ENCODE peak calls at places on chromosomes 5 and 9, in ten cellular contexts. One of them, this sample, is unnamed.

GRCh38 chr5:55151923-55152842 is 7.8 kb upstream of the GPX8 start:
- DNase-seq in anterior cingulate cortex: no peak
- DNase-seq in stimulated activated CD4-positive, alpha-beta T cell treated with anti-CD3 and anti-CD28 coated beads, Interleukin-4, amount 100 ng/mL, for 1 hour: no peak
- DNase-seq in Ammon's horn: no peak
- DNase-seq in LNCaP clone FGC: no peak
- DNase-seq in PC-3: peak; percentile 75
- DNase-seq in activated CD8-positive, alpha-beta T cell treated with anti-CD3 and anti-CD28 coated beads for 36 hours: no peak
- DNase-seq in stimulated activated CD8-positive, alpha-beta memory T cell treated with anti-CD3 and anti-CD28 coated beads, Interleukin-4, amount 100 ng/mL, for 24 hours: no peak
- DNase-seq in RWPE1: peak; percentile 87
- DNase-seq in NCI-H1105 treated with DMSO at 0.1 percent for 48 hours: no peak
- DNase-seq in this sample: no peak

GRCh38 chr5:54844905-54845566 is 140.4 kb downstream of the ESM1 start:
- DNase-seq in anterior cingulate cortex: no peak
- DNase-seq in stimulated activated CD4-positive, alpha-beta T cell treated with anti-CD3 and anti-CD28 coated beads, Interleukin-4, amount 100 ng/mL, for 1 hour: no peak
- DNase-seq in Ammon's horn: peak; percentile 13
- DNase-seq in LNCaP clone FGC: no peak
- DNase-seq in PC-3: peak; percentile 62
- DNase-seq in activated CD8-positive, alpha-beta T cell treated with anti-CD3 and anti-CD28 coated beads for 36 hours: no peak
- DNase-seq in stimulated activated CD8-positive, alpha-beta memory T cell treated with anti-CD3 and anti-CD28 coated beads, Interleukin-4, amount 100 ng/mL, for 24 hours: no peak
- DNase-seq in RWPE1: no peak
- DNase-seq in NCI-H1105 treated with DMSO at 0.1 percent for 48 hours: peak; percentile 37
- DNase-seq in this sample: no peak

GRCh38 chr5:51632794-51633193 is 249.5 kb downstream of the ISL1 start:
- DNase-seq in anterior cingulate cortex: no peak
- DNase-seq in stimulated activated CD4-positive, alpha-beta T cell treated with anti-CD3 and anti-CD28 coated beads, Interleukin-4, amount 100 ng/mL, for 1 hour: no peak
- DNase-seq in Ammon's horn: peak; percentile 31
- DNase-seq in LNCaP clone FGC: no peak
- DNase-seq in PC-3: peak; percentile 60
- DNase-seq in activated CD8-positive, alpha-beta T cell treated with anti-CD3 and anti-CD28 coated beads for 36 hours: no peak
- DNase-seq in stimulated activated CD8-positive, alpha-beta memory T cell treated with anti-CD3 and anti-CD28 coated beads, Interleukin-4, amount 100 ng/mL, for 24 hours: no peak
- DNase-seq in RWPE1: no peak
- DNase-seq in NCI-H1105 treated with DMSO at 0.1 percent for 48 hours: peak; percentile 54
- DNase-seq in this sample: no peak

GRCh38 chr9:129838707-129839259 is 3.5 kb downstream of the USP20 start:
- DNase-seq in anterior cingulate cortex: no peak
- DNase-seq in stimulated activated CD4-positive, alpha-beta T cell treated with anti-CD3 and anti-CD28 coated beads, Interleukin-4, amount 100 ng/mL, for 1 hour: no peak
- DNase-seq in Ammon's horn: no peak
- DNase-seq in LNCaP clone FGC: no peak
- DNase-seq in PC-3: peak; percentile 91
- DNase-seq in activated CD8-positive, alpha-beta T cell treated with anti-CD3 and anti-CD28 coated beads for 36 hours: peak; percentile 72
- DNase-seq in stimulated activated CD8-positive, alpha-beta memory T cell treated with anti-CD3 and anti-CD28 coated beads, Interleukin-4, amount 100 ng/mL, for 24 hours: no peak
- DNase-seq in RWPE1: peak; percentile 84
- DNase-seq in NCI-H1105 treated with DMSO at 0.1 percent for 48 hours: no peak
- DNase-seq in this sample: no peak

GRCh38 chr5:59760798-59761348 is 132.7 kb downstream of the PDE4D start:
- DNase-seq in anterior cingulate cortex: no peak
- DNase-seq in stimulated activated CD4-positive, alpha-beta T cell treated with anti-CD3 and anti-CD28 coated beads, Interleukin-4, amount 100 ng/mL, for 1 hour: no peak
- DNase-seq in Ammon's horn: no peak
- DNase-seq in LNCaP clone FGC: no peak
- DNase-seq in PC-3: peak; percentile 60
- DNase-seq in activated CD8-positive, alpha-beta T cell treated with anti-CD3 and anti-CD28 coated beads for 36 hours: peak; percentile 59
- DNase-seq in stimulated activated CD8-positive, alpha-beta memory T cell treated with anti-CD3 and anti-CD28 coated beads, Interleukin-4, amount 100 ng/mL, for 24 hours: no peak
- DNase-seq in RWPE1: peak; percentile 38
- DNase-seq in NCI-H1105 treated with DMSO at 0.1 percent for 48 hours: no peak
- DNase-seq in this sample: no peak

GRCh38 chr9:4987996-4988421 is 2.9 kb downstream of the JAK2 start:
- DNase-seq in anterior cingulate cortex: peak; percentile 19
- DNase-seq in stimulated activated CD4-positive, alpha-beta T cell treated with anti-CD3 and anti-CD28 coated beads, Interleukin-4, amount 100 ng/mL, for 1 hour: peak; percentile 15
- DNase-seq in Ammon's horn: peak; percentile 73
- DNase-seq in LNCaP clone FGC: no peak
- DNase-seq in PC-3: peak; percentile 77
- DNase-seq in activated CD8-positive, alpha-beta T cell treated with anti-CD3 and anti-CD28 coated beads for 36 hours: peak; percentile 67
- DNase-seq in stimulated activated CD8-positive, alpha-beta memory T cell treated with anti-CD3 and anti-CD28 coated beads, Interleukin-4, amount 100 ng/mL, for 24 hours: peak; percentile 14
- DNase-seq in RWPE1: no peak
- DNase-seq in NCI-H1105 treated with DMSO at 0.1 percent for 48 hours: peak; percentile 62
- DNase-seq in this sample: peak; percentile 35

GRCh38 chr5:4758550-4758949 is 381.6 kb upstream of the ADAMTS16 start:
- DNase-seq in anterior cingulate cortex: no peak
- DNase-seq in stimulated activated CD4-positive, alpha-beta T cell treated with anti-CD3 and anti-CD28 coated beads, Interleukin-4, amount 100 ng/mL, for 1 hour: no peak
- DNase-seq in Ammon's horn: no peak
- DNase-seq in LNCaP clone FGC: no peak
- DNase-seq in PC-3: no peak
- DNase-seq in activated CD8-positive, alpha-beta T cell treated with anti-CD3 and anti-CD28 coated beads for 36 hours: no peak
- DNase-seq in stimulated activated CD8-positive, alpha-beta memory T cell treated with anti-CD3 and anti-CD28 coated beads, Interleukin-4, amount 100 ng/mL, for 24 hours: no peak
- DNase-seq in RWPE1: no peak
- DNase-seq in NCI-H1105 treated with DMSO at 0.1 percent for 48 hours: peak; percentile 41
- DNase-seq in this sample: no peak

GRCh38 chr9:91720313-91720712 is 229.7 kb downstream of the ROR2 start:
- DNase-seq in anterior cingulate cortex: no peak
- DNase-seq in stimulated activated CD4-positive, alpha-beta T cell treated with anti-CD3 and anti-CD28 coated beads, Interleukin-4, amount 100 ng/mL, for 1 hour: no peak
- DNase-seq in Ammon's horn: no peak
- DNase-seq in LNCaP clone FGC: no peak
- DNase-seq in PC-3: no peak
- DNase-seq in activated CD8-positive, alpha-beta T cell treated with anti-CD3 and anti-CD28 coated beads for 36 hours: no peak
- DNase-seq in stimulated activated CD8-positive, alpha-beta memory T cell treated with anti-CD3 and anti-CD28 coated beads, Interleukin-4, amount 100 ng/mL, for 24 hours: no peak
- DNase-seq in RWPE1: peak; percentile 51
- DNase-seq in NCI-H1105 treated with DMSO at 0.1 percent for 48 hours: no peak
- DNase-seq in this sample: no peak

GRCh38 chr9:10009401-10009800 is 603.4 kb downstream of the PTPRD start:
- DNase-seq in anterior cingulate cortex: no peak
- DNase-seq in stimulated activated CD4-positive, alpha-beta T cell treated with anti-CD3 and anti-CD28 coated beads, Interleukin-4, amount 100 ng/mL, for 1 hour: no peak
- DNase-seq in Ammon's horn: no peak
- DNase-seq in LNCaP clone FGC: no peak
- DNase-seq in PC-3: no peak
- DNase-seq in activated CD8-positive, alpha-beta T cell treated with anti-CD3 and anti-CD28 coated beads for 36 hours: no peak
- DNase-seq in stimulated activated CD8-positive, alpha-beta memory T cell treated with anti-CD3 and anti-CD28 coated beads, Interleukin-4, amount 100 ng/mL, for 24 hours: no peak
- DNase-seq in RWPE1: no peak
- DNase-seq in NCI-H1105 treated with DMSO at 0.1 percent for 48 hours: no peak
- DNase-seq in this sample: no peak

GRCh38 chr9:71740199-71740598 is 28.1 kb downstream of the CEMIP2 start:
- DNase-seq in anterior cingulate cortex: no peak
- DNase-seq in stimulated activated CD4-positive, alpha-beta T cell treated with anti-CD3 and anti-CD28 coated beads, Interleukin-4, amount 100 ng/mL, for 1 hour: no peak
- DNase-seq in Ammon's horn: no peak
- DNase-seq in LNCaP clone FGC: no peak
- DNase-seq in PC-3: peak; percentile 30
- DNase-seq in activated CD8-positive, alpha-beta T cell treated with anti-CD3 and anti-CD28 coated beads for 36 hours: no peak
- DNase-seq in stimulated activated CD8-positive, alpha-beta memory T cell treated with anti-CD3 and anti-CD28 coated beads, Interleukin-4, amount 100 ng/mL, for 24 hours: no peak
- DNase-seq in RWPE1: no peak
- DNase-seq in NCI-H1105 treated with DMSO at 0.1 percent for 48 hours: no peak
- DNase-seq in this sample: no peak

GRCh38 chr5:125485003-125485641 is 738.7 kb upstream of the ZNF608 start:
- DNase-seq in anterior cingulate cortex: no peak
- DNase-seq in stimulated activated CD4-positive, alpha-beta T cell treated with anti-CD3 and anti-CD28 coated beads, Interleukin-4, amount 100 ng/mL, for 1 hour: no peak
- DNase-seq in Ammon's horn: peak; percentile 82
- DNase-seq in LNCaP clone FGC: peak; percentile 71
- DNase-seq in PC-3: peak; percentile 87
- DNase-seq in activated CD8-positive, alpha-beta T cell treated with anti-CD3 and anti-CD28 coated beads for 36 hours: no peak
- DNase-seq in stimulated activated CD8-positive, alpha-beta memory T cell treated with anti-CD3 and anti-CD28 coated beads, Interleukin-4, amount 100 ng/mL, for 24 hours: no peak
- DNase-seq in RWPE1: peak; percentile 92
- DNase-seq in NCI-H1105 treated with DMSO at 0.1 percent for 48 hours: peak; percentile 96
- DNase-seq in this sample: no peak

GRCh38 chr5:159451197-159452052 is 121.1 kb upstream of the IL12B start:
- DNase-seq in anterior cingulate cortex: no peak
- DNase-seq in stimulated activated CD4-positive, alpha-beta T cell treated with anti-CD3 and anti-CD28 coated beads, Interleukin-4, amount 100 ng/mL, for 1 hour: no peak
- DNase-seq in Ammon's horn: peak; percentile 74
- DNase-seq in LNCaP clone FGC: no peak
- DNase-seq in PC-3: peak; percentile 91
- DNase-seq in activated CD8-positive, alpha-beta T cell treated with anti-CD3 and anti-CD28 coated beads for 36 hours: no peak
- DNase-seq in stimulated activated CD8-positive, alpha-beta memory T cell treated with anti-CD3 and anti-CD28 coated beads, Interleukin-4, amount 100 ng/mL, for 24 hours: no peak
- DNase-seq in RWPE1: peak; percentile 93
- DNase-seq in NCI-H1105 treated with DMSO at 0.1 percent for 48 hours: no peak
- DNase-seq in this sample: no peak

GRCh38 chr5:138951986-138952735 is 77.0 kb upstream of the LRRTM2 start:
- DNase-seq in anterior cingulate cortex: no peak
- DNase-seq in stimulated activated CD4-positive, alpha-beta T cell treated with anti-CD3 and anti-CD28 coated beads, Interleukin-4, amount 100 ng/mL, for 1 hour: no peak
- DNase-seq in Ammon's horn: no peak
- DNase-seq in LNCaP clone FGC: no peak
- DNase-seq in PC-3: no peak
- DNase-seq in activated CD8-positive, alpha-beta T cell treated with anti-CD3 and anti-CD28 coated beads for 36 hours: no peak
- DNase-seq in stimulated activated CD8-positive, alpha-beta memory T cell treated with anti-CD3 and anti-CD28 coated beads, Interleukin-4, amount 100 ng/mL, for 24 hours: no peak
- DNase-seq in RWPE1: no peak
- DNase-seq in NCI-H1105 treated with DMSO at 0.1 percent for 48 hours: no peak
- DNase-seq in this sample: no peak

GRCh38 chr9:100394819-100395218 is 32.1 kb upstream of the MSANTD3 start:
- DNase-seq in anterior cingulate cortex: no peak
- DNase-seq in stimulated activated CD4-positive, alpha-beta T cell treated with anti-CD3 and anti-CD28 coated beads, Interleukin-4, amount 100 ng/mL, for 1 hour: no peak
- DNase-seq in Ammon's horn: peak; percentile 6
- DNase-seq in LNCaP clone FGC: no peak
- DNase-seq in PC-3: no peak
- DNase-seq in activated CD8-positive, alpha-beta T cell treated with anti-CD3 and anti-CD28 coated beads for 36 hours: no peak
- DNase-seq in stimulated activated CD8-positive, alpha-beta memory T cell treated with anti-CD3 and anti-CD28 coated beads, Interleukin-4, amount 100 ng/mL, for 24 hours: no peak
- DNase-seq in RWPE1: no peak
- DNase-seq in NCI-H1105 treated with DMSO at 0.1 percent for 48 hours: no peak
- DNase-seq in this sample: no peak

GRCh38 chr5:55864606-55865541 is 13.7 kb downstream of the IL31RA start:
- DNase-seq in anterior cingulate cortex: no peak
- DNase-seq in stimulated activated CD4-positive, alpha-beta T cell treated with anti-CD3 and anti-CD28 coated beads, Interleukin-4, amount 100 ng/mL, for 1 hour: no peak
- DNase-seq in Ammon's horn: no peak
- DNase-seq in LNCaP clone FGC: no peak
- DNase-seq in PC-3: no peak
- DNase-seq in activated CD8-positive, alpha-beta T cell treated with anti-CD3 and anti-CD28 coated beads for 36 hours: no peak
- DNase-seq in stimulated activated CD8-positive, alpha-beta memory T cell treated with anti-CD3 and anti-CD28 coated beads, Interleukin-4, amount 100 ng/mL, for 24 hours: no peak
- DNase-seq in RWPE1: no peak
- DNase-seq in NCI-H1105 treated with DMSO at 0.1 percent for 48 hours: no peak
- DNase-seq in this sample: no peak

GRCh38 chr9:131282688-131283422 is 6.5 kb upstream of the FAM78A start:
- DNase-seq in anterior cingulate cortex: no peak
- DNase-seq in stimulated activated CD4-positive, alpha-beta T cell treated with anti-CD3 and anti-CD28 coated beads, Interleukin-4, amount 100 ng/mL, for 1 hour: no peak
- DNase-seq in Ammon's horn: no peak
- DNase-seq in LNCaP clone FGC: no peak
- DNase-seq in PC-3: no peak
- DNase-seq in activated CD8-positive, alpha-beta T cell treated with anti-CD3 and anti-CD28 coated beads for 36 hours: peak; percentile 43
- DNase-seq in stimulated activated CD8-positive, alpha-beta memory T cell treated with anti-CD3 and anti-CD28 coated beads, Interleukin-4, amount 100 ng/mL, for 24 hours: no peak
- DNase-seq in RWPE1: peak; percentile 54
- DNase-seq in NCI-H1105 treated with DMSO at 0.1 percent for 48 hours: peak; percentile 11
- DNase-seq in this sample: no peak

GRCh38 chr5:150152636-150153462 is 2.8 kb downstream of the PDGFRB start:
- DNase-seq in anterior cingulate cortex: no peak
- DNase-seq in stimulated activated CD4-positive, alpha-beta T cell treated with anti-CD3 and anti-CD28 coated beads, Interleukin-4, amount 100 ng/mL, for 1 hour: no peak
- DNase-seq in Ammon's horn: no peak
- DNase-seq in LNCaP clone FGC: no peak
- DNase-seq in PC-3: no peak
- DNase-seq in activated CD8-positive, alpha-beta T cell treated with anti-CD3 and anti-CD28 coated beads for 36 hours: no peak
- DNase-seq in stimulated activated CD8-positive, alpha-beta memory T cell treated with anti-CD3 and anti-CD28 coated beads, Interleukin-4, amount 100 ng/mL, for 24 hours: no peak
- DNase-seq in RWPE1: no peak
- DNase-seq in NCI-H1105 treated with DMSO at 0.1 percent for 48 hours: no peak
- DNase-seq in this sample: no peak

GRCh38 chr5:72378636-72379289 is 58.6 kb downstream of the PTCD2 start:
- DNase-seq in anterior cingulate cortex: no peak
- DNase-seq in stimulated activated CD4-positive, alpha-beta T cell treated with anti-CD3 and anti-CD28 coated beads, Interleukin-4, amount 100 ng/mL, for 1 hour: no peak
- DNase-seq in Ammon's horn: no peak
- DNase-seq in LNCaP clone FGC: no peak
- DNase-seq in PC-3: peak; percentile 91
- DNase-seq in activated CD8-positive, alpha-beta T cell treated with anti-CD3 and anti-CD28 coated beads for 36 hours: no peak
- DNase-seq in stimulated activated CD8-positive, alpha-beta memory T cell treated with anti-CD3 and anti-CD28 coated beads, Interleukin-4, amount 100 ng/mL, for 24 hours: no peak
- DNase-seq in RWPE1: peak; percentile 97
- DNase-seq in NCI-H1105 treated with DMSO at 0.1 percent for 48 hours: peak; percentile 48
- DNase-seq in this sample: no peak

GRCh38 chr5:149348463-149348862 is 3.2 kb downstream of the GRPEL2 start:
- DNase-seq in anterior cingulate cortex: no peak
- DNase-seq in stimulated activated CD4-positive, alpha-beta T cell treated with anti-CD3 and anti-CD28 coated beads, Interleukin-4, amount 100 ng/mL, for 1 hour: no peak
- DNase-seq in Ammon's horn: no peak
- DNase-seq in LNCaP clone FGC: no peak
- DNase-seq in PC-3: no peak
- DNase-seq in activated CD8-positive, alpha-beta T cell treated with anti-CD3 and anti-CD28 coated beads for 36 hours: no peak
- DNase-seq in stimulated activated CD8-positive, alpha-beta memory T cell treated with anti-CD3 and anti-CD28 coated beads, Interleukin-4, amount 100 ng/mL, for 24 hours: no peak
- DNase-seq in RWPE1: no peak
- DNase-seq in NCI-H1105 treated with DMSO at 0.1 percent for 48 hours: no peak
- DNase-seq in this sample: no peak

GRCh38 chr9:123329329-123329955 is 26.6 kb upstream of the CRB2 start:
- DNase-seq in anterior cingulate cortex: no peak
- DNase-seq in stimulated activated CD4-positive, alpha-beta T cell treated with anti-CD3 and anti-CD28 coated beads, Interleukin-4, amount 100 ng/mL, for 1 hour: no peak
- DNase-seq in Ammon's horn: peak; percentile 63
- DNase-seq in LNCaP clone FGC: no peak
- DNase-seq in PC-3: peak; percentile 63
- DNase-seq in activated CD8-positive, alpha-beta T cell treated with anti-CD3 and anti-CD28 coated beads for 36 hours: peak; percentile 33
- DNase-seq in stimulated activated CD8-positive, alpha-beta memory T cell treated with anti-CD3 and anti-CD28 coated beads, Interleukin-4, amount 100 ng/mL, for 24 hours: no peak
- DNase-seq in RWPE1: no peak
- DNase-seq in NCI-H1105 treated with DMSO at 0.1 percent for 48 hours: no peak
- DNase-seq in this sample: no peak

GRCh38 chr9:15513335-15513734 is 2.6 kb upstream of the PSIP1 start:
- DNase-seq in anterior cingulate cortex: no peak
- DNase-seq in stimulated activated CD4-positive, alpha-beta T cell treated with anti-CD3 and anti-CD28 coated beads, Interleukin-4, amount 100 ng/mL, for 1 hour: peak; percentile 6
- DNase-seq in Ammon's horn: no peak
- DNase-seq in LNCaP clone FGC: no peak
- DNase-seq in PC-3: peak; percentile 50
- DNase-seq in activated CD8-positive, alpha-beta T cell treated with anti-CD3 and anti-CD28 coated beads for 36 hours: peak; percentile 41
- DNase-seq in stimulated activated CD8-positive, alpha-beta memory T cell treated with anti-CD3 and anti-CD28 coated beads, Interleukin-4, amount 100 ng/mL, for 24 hours: no peak
- DNase-seq in RWPE1: peak; percentile 11
- DNase-seq in NCI-H1105 treated with DMSO at 0.1 percent for 48 hours: peak; percentile 52
- DNase-seq in this sample: no peak

GRCh38 chr5:13553896-13554295 is 390.6 kb downstream of the DNAH5 start:
- DNase-seq in anterior cingulate cortex: no peak
- DNase-seq in stimulated activated CD4-positive, alpha-beta T cell treated with anti-CD3 and anti-CD28 coated beads, Interleukin-4, amount 100 ng/mL, for 1 hour: no peak
- DNase-seq in Ammon's horn: no peak
- DNase-seq in LNCaP clone FGC: peak; percentile 19
- DNase-seq in PC-3: peak; percentile 58
- DNase-seq in activated CD8-positive, alpha-beta T cell treated with anti-CD3 and anti-CD28 coated beads for 36 hours: peak; percentile 2
- DNase-seq in stimulated activated CD8-positive, alpha-beta memory T cell treated with anti-CD3 and anti-CD28 coated beads, Interleukin-4, amount 100 ng/mL, for 24 hours: no peak
- DNase-seq in RWPE1: peak; percentile 49
- DNase-seq in NCI-H1105 treated with DMSO at 0.1 percent for 48 hours: no peak
- DNase-seq in this sample: no peak

GRCh38 chr5:69454460-69455249 is 37.9 kb upstream of the OCLN start:
- DNase-seq in anterior cingulate cortex: no peak
- DNase-seq in stimulated activated CD4-positive, alpha-beta T cell treated with anti-CD3 and anti-CD28 coated beads, Interleukin-4, amount 100 ng/mL, for 1 hour: no peak
- DNase-seq in Ammon's horn: no peak
- DNase-seq in LNCaP clone FGC: no peak
- DNase-seq in PC-3: no peak
- DNase-seq in activated CD8-positive, alpha-beta T cell treated with anti-CD3 and anti-CD28 coated beads for 36 hours: no peak
- DNase-seq in stimulated activated CD8-positive, alpha-beta memory T cell treated with anti-CD3 and anti-CD28 coated beads, Interleukin-4, amount 100 ng/mL, for 24 hours: no peak
- DNase-seq in RWPE1: no peak
- DNase-seq in NCI-H1105 treated with DMSO at 0.1 percent for 48 hours: no peak
- DNase-seq in this sample: no peak

GRCh38 chr9:19030899-19031298 is 2.1 kb downstream of the SAXO1 start:
- DNase-seq in anterior cingulate cortex: no peak
- DNase-seq in stimulated activated CD4-positive, alpha-beta T cell treated with anti-CD3 and anti-CD28 coated beads, Interleukin-4, amount 100 ng/mL, for 1 hour: no peak
- DNase-seq in Ammon's horn: no peak
- DNase-seq in LNCaP clone FGC: no peak
- DNase-seq in PC-3: peak; percentile 17
- DNase-seq in activated CD8-positive, alpha-beta T cell treated with anti-CD3 and anti-CD28 coated beads for 36 hours: no peak
- DNase-seq in stimulated activated CD8-positive, alpha-beta memory T cell treated with anti-CD3 and anti-CD28 coated beads, Interleukin-4, amount 100 ng/mL, for 24 hours: no peak
- DNase-seq in RWPE1: no peak
- DNase-seq in NCI-H1105 treated with DMSO at 0.1 percent for 48 hours: no peak
- DNase-seq in this sample: no peak

This sample was measured in T-helper 9 cell.